ENCODE peak calls at places on chromosomes 7 and 10, in five cellular contexts. I is K562, N is HepG2, Y is GM12878, D is A549. S is an unnamed sample.

GRCh38 chr7:79982151-79982770 is 152.4 kb upstream of the GNAI1 start:
- DNase-seq in I (no peak), N (no peak), Y (no peak), D (no peak), S (no peak)

GRCh38 chr7:107501593-107501992 is 31.7 kb downstream of the GPR22 start:
- DNase-seq in I (peak), N (peak), Y (no peak), D (peak), S (no peak)

GRCh38 chr7:130831817-130832481 is 97.9 kb upstream of the KLF14 start:
- DNase-seq in I (peak), N (peak), Y (no peak), D (peak), S (no peak)

GRCh38 chr7:112707655-112708054 is 82.5 kb downstream of the TMEM168 start:
- DNase-seq in I (no peak), N (no peak), Y (no peak), D (no peak), S (no peak)

GRCh38 chr10:127919418-127920191 is 12.7 kb downstream of the PTPRE start:
- DNase-seq in I (no peak), N (no peak), Y (no peak), D (no peak), S (peak)

GRCh38 chr7:31633894-31634494 is 53.0 kb upstream of the PPP1R17 start:
- DNase-seq in I (peak), N (peak), Y (no peak), D (peak), S (no peak)

GRCh38 chr10:22321831-22322662 is 1.1 kb downstream of the BMI1 start:
- DNase-seq in I (peak), N (no peak), Y (no peak), D (peak), S (no peak)

GRCh38 chr7:90404777-90405176 is 1.5 kb downstream of the CLDN12 start:
- DNase-seq in I (no peak), N (no peak), Y (no peak), D (no peak), S (no peak)

GRCh38 chr7:76397409-76398183 is 11.9 kb downstream of the SSC4D start:
- DNase-seq in I (peak), N (no peak), Y (peak), D (peak), S (no peak)

GRCh38 chr7:153087498-153087897 is 327.9 kb downstream of the ACTR3B start:
- DNase-seq in I (peak), N (no peak), Y (no peak), D (no peak), S (no peak)

GRCh38 chr7:90720970-90721768 is 125.0 kb downstream of the CDK14 start:
- DNase-seq in I (no peak), N (peak), Y (no peak), D (no peak), S (no peak)

GRCh38 chr7:13179011-13179574 is 491.7 kb downstream of the ARL4A start:
- DNase-seq in I (peak), N (peak), Y (no peak), D (no peak), S (no peak)

GRCh38 chr7:120805636-120806388 is 52.1 kb downstream of the TSPAN12 start:
- DNase-seq in I (peak), N (peak), Y (peak), D (peak), S (peak)

GRCh38 chr10:85665078-85665477 is 701.5 kb downstream of the GRID1 start:
- DNase-seq in I (no peak), N (no peak), Y (no peak), D (no peak), S (no peak)

GRCh38 chr7:140646931-140647647 is 6.5 kb upstream of the DENND2A start:
- DNase-seq in I (peak), N (peak), Y (no peak), D (peak), S (no peak)

GRCh38 chr7:1331576-1332467 is 99.2 kb downstream of the UNCX start:
- DNase-seq in I (no peak), N (no peak), Y (no peak), D (no peak), S (no peak)

GRCh38 chr10:131261890-131262289 is 49.6 kb downstream of the TCERG1L start:
- DNase-seq in I (no peak), N (no peak), Y (no peak), D (no peak), S (no peak)

GRCh38 chr10:118251791-118252190 is 90.3 kb downstream of the FAM204A start:
- DNase-seq in I (no peak), N (no peak), Y (no peak), D (no peak), S (no peak)

GRCh38 chr7:124784879-124785818 is 19.6 kb upstream of the GPR37 start:
- DNase-seq in I (peak), N (peak), Y (no peak), D (peak), S (no peak)

GRCh38 chr7:16070806-16071205 is 350.5 kb downstream of the CRPPA start:
- DNase-seq in I (no peak), N (no peak), Y (no peak), D (no peak), S (no peak)
- TF ChIP-seq KDM1A in I (no peak), N (no peak), Y (no peak), D (no peak), S (no peak)

DNA sequence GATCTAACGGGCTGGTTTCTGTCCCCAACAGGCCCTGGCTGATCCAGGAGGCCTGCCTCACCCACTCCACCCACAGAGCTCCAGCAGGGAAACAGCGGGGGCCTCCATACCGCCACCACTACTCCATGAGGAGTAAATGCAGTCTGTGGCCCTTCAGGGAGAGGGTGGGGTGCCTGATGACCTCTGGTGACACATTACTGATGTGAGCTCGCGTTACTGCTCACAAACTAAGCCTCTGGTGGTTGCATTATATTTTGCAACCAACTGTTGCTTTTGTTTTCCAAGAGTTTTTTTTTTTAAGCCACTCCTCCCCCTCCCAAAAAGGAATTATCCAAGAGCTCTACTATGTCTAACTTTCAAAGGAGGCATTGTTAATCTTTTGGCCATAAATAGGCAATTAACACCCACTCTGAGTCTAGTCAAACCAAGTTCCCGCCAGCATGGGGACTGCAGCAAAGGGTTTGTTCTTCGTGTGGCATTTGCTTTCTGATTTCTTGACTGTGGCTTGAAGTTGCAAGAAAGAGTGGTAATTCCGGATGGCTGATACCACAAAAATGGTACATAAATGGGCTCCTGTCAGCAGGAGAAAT is 72.6 kb downstream of the FAM53B start:
- DNase-seq in I (peak), N (peak), Y (no peak), D (peak), S (no peak)
- TF ChIP-seq CTCF in I (peak), N (no peak), Y (no peak), D (no peak), S (peak)

DNA sequence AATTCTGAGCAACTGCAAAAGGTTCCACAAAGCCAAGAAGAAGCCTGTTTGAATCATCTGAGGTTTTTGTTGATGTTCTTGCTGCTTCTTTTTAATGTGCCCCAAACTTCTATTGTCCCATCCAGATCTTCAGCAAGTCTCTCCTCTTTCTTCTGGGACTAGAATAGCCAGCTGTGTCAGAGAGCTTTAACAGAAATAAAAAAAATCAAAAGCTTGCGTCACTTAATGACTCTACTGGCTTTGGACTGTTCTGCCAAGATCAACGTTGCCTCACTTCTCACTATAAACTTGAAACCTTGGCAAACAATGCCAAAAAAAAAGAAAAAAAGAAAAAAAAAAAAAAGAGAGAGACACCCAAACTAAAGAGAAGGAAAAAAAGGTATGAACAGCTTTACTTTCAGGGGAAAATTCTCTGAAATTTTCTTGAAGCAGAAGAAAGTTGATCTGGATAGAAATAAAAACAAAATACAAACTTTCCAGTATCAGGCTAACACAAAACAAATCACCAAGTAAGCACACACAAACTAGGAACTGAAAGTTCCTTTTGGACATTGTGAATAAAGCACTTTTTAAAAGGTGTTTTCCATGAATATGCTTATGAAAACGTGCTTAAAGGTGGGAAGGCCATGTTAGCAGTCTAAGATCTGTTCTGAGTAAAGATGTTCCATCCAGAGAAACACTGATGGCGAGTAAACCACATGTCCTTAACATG is 14.8 kb downstream of the USP54 start:
- DNase-seq in I (no peak), N (peak), Y (peak), D (no peak), S (no peak)
- TF ChIP-seq EP300 in I (no peak), N (no peak), Y (peak), D (no peak), S (no peak)

GRCh38 chr7:75038508-75038907 is 35.1 kb downstream of the RCC1L start:
- DNase-seq in I (no peak), N (no peak), Y (no peak), D (no peak), S (no peak)

GRCh38 chr7:75042299-75042698 is 31.3 kb downstream of the RCC1L start:
- DNase-seq in I (no peak), N (no peak), Y (no peak), D (no peak), S (no peak)

GRCh38 chr7:75039166-75039565 is 34.4 kb downstream of the RCC1L start:
- DNase-seq in I (no peak), N (no peak), Y (no peak), D (no peak), S (no peak)

GRCh38 chr7:75040512-75040911 is 33.1 kb downstream of the RCC1L start:
- DNase-seq in I (no peak), N (no peak), Y (no peak), D (no peak), S (no peak)

GRCh38 chr7:75039709-75040108 is 33.9 kb downstream of the RCC1L start:
- DNase-seq in I (no peak), N (no peak), Y (no peak), D (no peak), S (no peak)
- TF ChIP-seq KDM1A in I (no peak), N (no peak), Y (no peak), D (no peak), S (no peak)

GRCh38 chr10:121819049-121819448 is 108.8 kb downstream of the ATE1 start:
- DNase-seq in I (no peak), N (no peak), Y (no peak), D (no peak), S (no peak)

GRCh38 chr10:121822180-121822579 is 105.7 kb downstream of the ATE1 start:
- DNase-seq in I (no peak), N (no peak), Y (no peak), D (no peak), S (no peak)

GRCh38 chr10:121822724-121823123 is 105.1 kb downstream of the ATE1 start:
- DNase-seq in I (no peak), N (no peak), Y (no peak), D (no peak), S (no peak)

GRCh38 chr10:121828045-121828444 is 99.8 kb downstream of the ATE1 start:
- DNase-seq in I (no peak), N (no peak), Y (no peak), D (no peak), S (no peak)

DNA sequence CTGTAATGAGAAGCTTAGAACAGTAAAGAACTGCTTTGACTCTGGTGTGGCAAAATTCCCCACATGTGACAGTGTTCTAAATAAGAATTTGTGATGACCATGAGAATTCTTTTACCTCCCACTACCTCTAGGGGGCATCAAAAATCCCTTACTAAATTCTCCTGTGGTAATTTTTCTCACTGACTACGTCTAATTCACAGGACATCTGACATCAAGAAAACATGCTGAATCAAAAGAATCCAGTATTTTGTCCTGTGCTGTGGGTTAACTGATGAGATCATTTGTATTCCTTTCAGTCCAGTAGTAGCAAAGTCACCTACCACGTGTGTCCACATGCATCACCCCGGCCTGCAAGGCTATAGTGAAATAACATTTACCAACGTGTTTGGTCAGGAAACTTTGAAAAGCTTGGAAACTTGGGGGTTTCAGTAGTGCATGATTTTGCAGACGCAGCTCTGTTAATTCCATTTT is 103.8 kb downstream of the ATE1 start:
- DNase-seq in I (peak), N (peak), Y (no peak), D (peak), S (no peak)
- TF ChIP-seq CTCF in I (peak), N (peak), Y (peak), D (peak), S (peak)

GRCh38 chr10:15141136-15142067 is 27.1 kb downstream of the NMT2 start:
- DNase-seq in I (no peak), N (peak), Y (peak), D (no peak), S (no peak)
- TF ChIP-seq EP300 in I (no peak), N (no peak), Y (peak), D (no peak), S (no peak)

GRCh38 chr7:134510646-134511045 is 16.7 kb upstream of the AKR1B10 start:
- DNase-seq in I (no peak), N (no peak), Y (no peak), D (no peak), S (no peak)
- TF ChIP-seq KDM1A in I (no peak), N (no peak), Y (no peak), D (no peak), S (no peak)

GRCh38 chr10:129964611-129965417 is 740 bp upstream of the EBF3 start:
- DNase-seq in I (no peak), N (no peak), Y (no peak), D (no peak), S (no peak)
- TF ChIP-seq CTCF in I (no peak), N (no peak), Y (no peak), D (no peak), S (no peak)

DNA sequence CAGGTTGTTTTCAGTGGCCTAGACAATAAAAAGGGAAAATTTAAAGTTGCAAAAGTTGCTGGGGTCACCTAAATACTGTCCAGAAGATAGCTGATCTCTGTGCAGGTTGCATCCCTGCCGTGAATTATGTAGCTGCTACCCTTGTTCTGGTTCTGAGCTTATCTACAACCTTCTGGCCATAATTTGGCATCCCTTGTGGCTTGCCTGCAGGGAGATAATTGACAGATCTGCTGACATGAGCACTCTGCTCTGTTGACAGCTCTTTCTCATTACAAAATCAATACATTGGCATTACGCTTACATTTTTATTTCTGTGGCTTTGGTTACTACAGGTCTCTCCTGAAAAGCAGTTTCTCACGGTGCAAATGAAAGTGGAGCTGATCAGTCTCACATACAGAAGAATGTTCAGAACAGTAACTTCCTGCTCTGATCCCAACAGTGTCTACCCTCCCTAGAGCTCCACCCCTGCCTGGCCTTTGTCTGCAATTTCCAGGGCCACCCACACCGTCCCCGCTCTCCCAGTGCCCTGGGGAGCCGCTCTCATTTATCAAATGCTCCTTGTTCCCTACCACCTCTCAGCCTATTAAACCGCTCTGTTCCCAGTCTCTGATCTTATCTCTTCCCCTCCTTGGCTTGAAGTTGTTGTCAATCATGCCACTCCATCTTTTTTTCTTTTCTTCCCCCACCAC is 29.1 kb upstream of the HECTD2 start:
- DNase-seq in I (peak), N (no peak), Y (no peak), D (no peak), S (no peak)
- TF ChIP-seq EP300 in I (no peak), N (no peak), Y (no peak), D (no peak), S (no peak)